ENCODE peak calls at places on chromosomes 11 and 22, in six cellular contexts. One of them, this sample, is unnamed. For H3K4me1 and H3K36me3, the result is how much of the 10 kb centered on the place peaks cover.

GRCh38 chr11:116545912-116546311 is 226.9 kb downstream of the BUD13 start:
- DNase-seq in mammary epithelial cell: no peak
- DNase-seq in A673: no peak
- DNase-seq in PC-3: no peak
- DNase-seq in upper lobe of right lung: no peak
- DNase-seq in HCT116: no peak
- DNase-seq in this sample: no peak

GRCh38 chr11:47944555-47945128 is 35.7 kb upstream of the PTPRJ start:
- DNase-seq in mammary epithelial cell: peak
- DNase-seq in A673: no peak
- DNase-seq in PC-3: peak
- DNase-seq in upper lobe of right lung: no peak
- DNase-seq in HCT116: no peak
- DNase-seq in this sample: no peak

GRCh38 chr11:68665471-68665870 is 18.9 kb upstream of the GAL start:
- DNase-seq in mammary epithelial cell: no peak
- DNase-seq in A673: no peak
- DNase-seq in PC-3: no peak
- DNase-seq in upper lobe of right lung: peak
- DNase-seq in HCT116: no peak
- DNase-seq in this sample: no peak

GRCh38 chr11:79067355-79067685 is 373.5 kb downstream of the TENM4 start:
- DNase-seq in mammary epithelial cell: no peak
- DNase-seq in A673: no peak
- DNase-seq in PC-3: no peak
- DNase-seq in upper lobe of right lung: no peak
- DNase-seq in HCT116: no peak
- DNase-seq in this sample: no peak

GRCh38 chr22:48378673-48379072 is 1449.0 kb downstream of the BRD1 start:
- DNase-seq in mammary epithelial cell: no peak
- DNase-seq in A673: no peak
- DNase-seq in PC-3: no peak
- DNase-seq in upper lobe of right lung: no peak
- DNase-seq in HCT116: no peak
- DNase-seq in this sample: no peak

GRCh38 chr11:79708319-79708928 is 267.6 kb upstream of the TENM4 start:
- DNase-seq in mammary epithelial cell: peak
- DNase-seq in A673: peak
- DNase-seq in PC-3: peak
- DNase-seq in upper lobe of right lung: no peak
- DNase-seq in HCT116: no peak
- DNase-seq in this sample: peak

GRCh38 chr11:22634897-22635629 is 9.4 kb upstream of the FANCF start:
- DNase-seq in mammary epithelial cell: peak
- DNase-seq in A673: peak
- DNase-seq in PC-3: no peak
- DNase-seq in upper lobe of right lung: no peak
- DNase-seq in HCT116: no peak
- DNase-seq in this sample: peak

GRCh38 chr11:28674432-28675076 is 566.4 kb downstream of the METTL15 start:
- DNase-seq in mammary epithelial cell: no peak
- DNase-seq in A673: peak
- DNase-seq in PC-3: peak
- DNase-seq in upper lobe of right lung: no peak
- DNase-seq in HCT116: peak
- DNase-seq in this sample: peak

GRCh38 chr11:5922749-5923426 is 19.2 kb upstream of the OR56A3 start:
- DNase-seq in mammary epithelial cell: peak
- DNase-seq in A673: no peak
- DNase-seq in PC-3: peak
- DNase-seq in upper lobe of right lung: no peak
- DNase-seq in HCT116: peak
- DNase-seq in this sample: no peak

GRCh38 chr22:24240381-24240780 is 4.5 kb downstream of the GGT5 start:
- DNase-seq in mammary epithelial cell: no peak
- DNase-seq in A673: no peak
- DNase-seq in PC-3: no peak
- DNase-seq in upper lobe of right lung: no peak
- DNase-seq in HCT116: no peak
- DNase-seq in this sample: no peak

GRCh38 chr11:109971184-109971523 is 122.0 kb upstream of the ZC3H12C start:
- DNase-seq in mammary epithelial cell: peak
- DNase-seq in A673: peak
- DNase-seq in PC-3: peak
- DNase-seq in upper lobe of right lung: no peak
- DNase-seq in HCT116: no peak
- DNase-seq in this sample: peak

GRCh38 chr22:42645938-42646568 is 3.1 kb downstream of the CYB5R3 start:
- DNase-seq in mammary epithelial cell: no peak
- DNase-seq in A673: no peak
- DNase-seq in PC-3: no peak
- DNase-seq in upper lobe of right lung: no peak
- DNase-seq in HCT116: no peak
- DNase-seq in this sample: peak

GRCh38 chr22:32800158-32800557 is 1.3 kb upstream of the TIMP3 start:
- DNase-seq in mammary epithelial cell: no peak
- DNase-seq in A673: no peak
- DNase-seq in PC-3: no peak
- DNase-seq in upper lobe of right lung: no peak
- DNase-seq in HCT116: no peak
- DNase-seq in this sample: peak

GRCh38 chr11:119999220-119999619 is 138.7 kb downstream of the TRIM29 start:
- DNase-seq in mammary epithelial cell: peak
- DNase-seq in A673: peak
- DNase-seq in PC-3: peak
- DNase-seq in upper lobe of right lung: no peak
- DNase-seq in HCT116: no peak
- DNase-seq in this sample: no peak

GRCh38 chr11:57311109-57311936 is 13.4 kb downstream of the TNKS1BP1 start:
- DNase-seq in mammary epithelial cell: peak
- DNase-seq in A673: peak
- DNase-seq in PC-3: peak
- DNase-seq in upper lobe of right lung: peak
- DNase-seq in HCT116: peak
- DNase-seq in this sample: peak

GRCh38 chr22:19193879-19194278 is 15.3 kb upstream of the SLC25A1 start:
- DNase-seq in mammary epithelial cell: no peak
- DNase-seq in A673: no peak
- DNase-seq in PC-3: no peak
- DNase-seq in upper lobe of right lung: no peak
- DNase-seq in HCT116: no peak
- DNase-seq in this sample: no peak

GRCh38 chr11:69157156-69157821 is 1.6 kb downstream of the SMIM38 start:
- DNase-seq in mammary epithelial cell: peak
- DNase-seq in A673: peak
- DNase-seq in PC-3: no peak
- DNase-seq in upper lobe of right lung: peak
- DNase-seq in HCT116: no peak
- DNase-seq in this sample: peak

GRCh38 chr11:67732045-67732787 is 57.8 kb upstream of the ALDH3B2 start:
- DNase-seq in mammary epithelial cell: no peak
- DNase-seq in A673: peak
- DNase-seq in PC-3: peak
- DNase-seq in upper lobe of right lung: no peak
- DNase-seq in HCT116: peak
- DNase-seq in this sample: no peak

GRCh38 chr22:24947881-24948280 is 1.4 kb upstream of the LHFPL7 start:
- DNase-seq in mammary epithelial cell: no peak
- DNase-seq in A673: no peak
- DNase-seq in PC-3: no peak
- DNase-seq in upper lobe of right lung: no peak
- DNase-seq in HCT116: no peak
- DNase-seq in this sample: no peak

GRCh38 chr22:38704568-38705234 is 1.0 kb upstream of the GTPBP1 start:
- DNase-seq in mammary epithelial cell: peak
- DNase-seq in A673: peak
- DNase-seq in PC-3: no peak
- DNase-seq in upper lobe of right lung: no peak
- DNase-seq in HCT116: no peak
- DNase-seq in this sample: no peak

GRCh38 chr11:47507016-47507631 is 45.8 kb downstream of the CELF1 start:
- DNase-seq in mammary epithelial cell: no peak
- DNase-seq in A673: no peak
- DNase-seq in PC-3: no peak
- DNase-seq in upper lobe of right lung: no peak
- DNase-seq in HCT116: no peak
- DNase-seq in this sample: no peak

GRCh38 chr11:65576867-65577755 is 1.3 kb downstream of the EHBP1L1 start:
- DNase-seq in mammary epithelial cell: peak
- DNase-seq in A673: no peak
- DNase-seq in PC-3: peak
- DNase-seq in upper lobe of right lung: peak
- DNase-seq in HCT116: no peak
- DNase-seq in this sample: peak

GRCh38 chr11:47233989-47234668 is 14.5 kb downstream of the ACP2 start:
- DNase-seq in mammary epithelial cell: peak
- DNase-seq in A673: peak
- DNase-seq in PC-3: peak
- DNase-seq in upper lobe of right lung: no peak
- DNase-seq in HCT116: no peak
- DNase-seq in this sample: peak

GRCh38 chr11:134714021-134714656 is 302.1 kb upstream of the B3GAT1 start:
- DNase-seq in mammary epithelial cell: no peak
- DNase-seq in A673: no peak
- DNase-seq in PC-3: no peak
- DNase-seq in upper lobe of right lung: no peak
- DNase-seq in HCT116: no peak
- DNase-seq in this sample: no peak

GRCh38 chr11:86249307-86250098 is 5.0 kb downstream of the EED start:
- DNase-seq in mammary epithelial cell: no peak
- DNase-seq in A673: peak
- DNase-seq in PC-3: no peak
- DNase-seq in upper lobe of right lung: no peak
- DNase-seq in HCT116: no peak
- DNase-seq in this sample: no peak
- H3K4me1 ChIP-seq in mammary epithelial cell: under half
- H3K4me1 ChIP-seq in A673: under half
- H3K4me1 ChIP-seq in PC-3: under half
- H3K4me1 ChIP-seq in upper lobe of right lung: under half
- H3K4me1 ChIP-seq in HCT116: under half
- H3K4me1 ChIP-seq in this sample: under half

GRCh38 chr11:111707039-111707690 is 59.0 kb downstream of the PPP2R1B start:
- DNase-seq in mammary epithelial cell: no peak
- DNase-seq in A673: peak
- DNase-seq in PC-3: peak
- DNase-seq in upper lobe of right lung: no peak
- DNase-seq in HCT116: no peak
- DNase-seq in this sample: peak
- H3K36me3 ChIP-seq in mammary epithelial cell: under half
- H3K36me3 ChIP-seq in A673: under half
- H3K36me3 ChIP-seq in PC-3: under half
- H3K36me3 ChIP-seq in upper lobe of right lung: half or more
- H3K36me3 ChIP-seq in HCT116: under half
- H3K36me3 ChIP-seq in this sample: under half

GRCh38 chr11:75565916-75566762 is 4.1 kb downstream of the SERPINH1 start:
- DNase-seq in mammary epithelial cell: no peak
- DNase-seq in A673: no peak
- DNase-seq in PC-3: no peak
- DNase-seq in upper lobe of right lung: no peak
- DNase-seq in HCT116: no peak
- DNase-seq in this sample: no peak

GRCh38 chr11:75563501-75563977 is 1.5 kb downstream of the SERPINH1 start:
- DNase-seq in mammary epithelial cell: no peak
- DNase-seq in A673: no peak
- DNase-seq in PC-3: no peak
- DNase-seq in upper lobe of right lung: no peak
- DNase-seq in HCT116: no peak
- DNase-seq in this sample: no peak

GRCh38 chr11:75566763-75567279 is 4.8 kb downstream of the SERPINH1 start:
- DNase-seq in mammary epithelial cell: no peak
- DNase-seq in A673: no peak
- DNase-seq in PC-3: no peak
- DNase-seq in upper lobe of right lung: no peak
- DNase-seq in HCT116: no peak
- DNase-seq in this sample: no peak

GRCh38 chr11:75563978-75564552 is 2.0 kb downstream of the SERPINH1 start:
- DNase-seq in mammary epithelial cell: peak
- DNase-seq in A673: peak
- DNase-seq in PC-3: no peak
- DNase-seq in upper lobe of right lung: peak
- DNase-seq in HCT116: no peak
- DNase-seq in this sample: no peak

DNA sequence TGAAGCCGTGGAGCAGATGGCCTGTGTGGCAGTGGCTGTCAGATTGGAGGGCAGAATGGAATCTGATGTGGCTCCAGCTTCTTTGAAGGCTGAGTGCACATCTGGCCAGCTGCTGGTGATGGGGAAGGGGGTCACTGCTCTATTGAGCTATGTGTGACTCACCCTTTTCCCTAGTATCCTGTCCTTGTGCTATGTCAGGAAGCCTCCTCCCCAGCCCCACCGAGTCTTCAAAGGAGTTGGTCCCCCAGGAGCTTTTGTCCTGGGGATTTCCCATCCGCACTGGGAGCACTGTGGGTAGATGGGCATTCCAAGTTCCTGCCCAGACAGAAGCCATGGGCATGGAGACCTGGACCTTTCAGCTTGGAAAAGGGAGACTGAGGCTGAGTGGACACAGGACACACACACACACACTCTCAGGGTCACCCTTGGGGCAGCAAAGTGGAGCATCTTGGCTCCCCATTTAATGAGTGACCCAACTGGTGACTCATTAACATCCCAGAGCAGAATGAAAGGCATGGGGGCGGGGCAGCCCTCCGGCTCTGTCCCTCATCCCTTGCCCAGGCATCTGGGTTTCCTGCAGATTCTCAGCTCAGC is 3.3 kb downstream of the SERPINH1 start:
- DNase-seq in mammary epithelial cell: peak
- DNase-seq in A673: no peak
- DNase-seq in PC-3: peak
- DNase-seq in upper lobe of right lung: no peak
- DNase-seq in HCT116: no peak
- DNase-seq in this sample: peak
- H3K4me3 ChIP-seq in mammary epithelial cell: no peak
- H3K4me3 ChIP-seq in A673: no peak
- H3K4me3 ChIP-seq in PC-3: no peak
- H3K4me3 ChIP-seq in upper lobe of right lung: peak
- H3K4me3 ChIP-seq in HCT116: no peak
- H3K4me3 ChIP-seq in this sample: no peak

GRCh38 chr11:35600439-35600838 is 17.8 kb upstream of the FJX1 start:
- DNase-seq in mammary epithelial cell: no peak
- DNase-seq in A673: no peak
- DNase-seq in PC-3: no peak
- DNase-seq in upper lobe of right lung: no peak
- DNase-seq in HCT116: no peak
- DNase-seq in this sample: no peak

GRCh38 chr11:35602979-35603378 is 15.3 kb upstream of the FJX1 start:
- DNase-seq in mammary epithelial cell: no peak
- DNase-seq in A673: no peak
- DNase-seq in PC-3: no peak
- DNase-seq in upper lobe of right lung: no peak
- DNase-seq in HCT116: no peak
- DNase-seq in this sample: no peak

GRCh38 chr11:35605691-35606090 is 12.6 kb upstream of the FJX1 start:
- DNase-seq in mammary epithelial cell: no peak
- DNase-seq in A673: no peak
- DNase-seq in PC-3: no peak
- DNase-seq in upper lobe of right lung: no peak
- DNase-seq in HCT116: no peak
- DNase-seq in this sample: no peak

GRCh38 chr11:35598254-35599125 is 19.8 kb upstream of the FJX1 start:
- DNase-seq in mammary epithelial cell: peak
- DNase-seq in A673: no peak
- DNase-seq in PC-3: peak
- DNase-seq in upper lobe of right lung: no peak
- DNase-seq in HCT116: no peak
- DNase-seq in this sample: no peak

GRCh38 chr11:35602160-35602793 is 16.0 kb upstream of the FJX1 start:
- DNase-seq in mammary epithelial cell: no peak
- DNase-seq in A673: peak
- DNase-seq in PC-3: no peak
- DNase-seq in upper lobe of right lung: no peak
- DNase-seq in HCT116: no peak
- DNase-seq in this sample: no peak
- H3K4me1 ChIP-seq in mammary epithelial cell: under half
- H3K4me1 ChIP-seq in A673: under half
- H3K4me1 ChIP-seq in PC-3: under half
- H3K4me1 ChIP-seq in upper lobe of right lung: under half
- H3K4me1 ChIP-seq in HCT116: under half
- H3K4me1 ChIP-seq in this sample: under half

This sample was measured in SJCRH30.